ENCODE peak calls at places on chromosome 1, in six cellular contexts. U, A, L, J, B and O are unnamed samples.
A peak's percentile ranks its signal among the peaks of the same experiment; 100 is the strongest.

GRCh38 chr1:197776348-197777082 is 1.2 kb upstream of the DENND1B start:
- DNase-seq in U (no peak), A (no peak), L (no peak), J (no peak), B (no peak), O (no peak)

GRCh38 chr1:180892675-180893074 is 20.0 kb upstream of the KIAA1614 start:
- DNase-seq in U (no peak), A (no peak), L (no peak), J (no peak), B (no peak), O (no peak)

GRCh38 chr1:16918371-16918770 is 3.4 kb upstream of the CROCC start:
- DNase-seq in U (peak; percentile 41), A (no peak), L (no peak), J (no peak), B (no peak), O (peak; percentile 71)

GRCh38 chr1:118113261-118113660 is 71.8 kb downstream of the SPAG17 start:
- DNase-seq in U (no peak), A (no peak), L (no peak), J (no peak), B (no peak), O (no peak)

GRCh38 chr1:170461362-170461761 is 70.6 kb upstream of the GORAB start:
- DNase-seq in U (no peak), A (no peak), L (no peak), J (no peak), B (no peak), O (no peak)

GRCh38 chr1:3029991-3030662 is 8.9 kb downstream of the ACTRT2 start:
- DNase-seq in U (peak; percentile 43), A (no peak), L (no peak), J (no peak), B (no peak), O (peak; percentile 66)

GRCh38 chr1:46137901-46138300 is 5.5 kb upstream of the PIK3R3 start:
- DNase-seq in U (no peak), A (no peak), L (no peak), J (no peak), B (no peak), O (no peak)

GRCh38 chr1:958823-959729 is at the start of gene NOC2L:
- DNase-seq in U (peak; percentile 96), A (peak; percentile 86), L (peak; percentile 96), J (peak; percentile 91), B (peak; percentile 72), O (peak; percentile 98)

GRCh38 chr1:232767381-232768074 is 37.7 kb upstream of the MAP10 start:
- DNase-seq in U (no peak), A (no peak), L (peak; percentile 49), J (no peak), B (no peak), O (no peak)

GRCh38 chr1:201226859-201227488 is 36.4 kb downstream of the IGFN1 start:
- DNase-seq in U (no peak), A (no peak), L (no peak), J (no peak), B (no peak), O (no peak)

GRCh38 chr1:115838805-115839705 is 1.9 kb downstream of the NHLH2 start:
- DNase-seq in U (no peak), A (no peak), L (peak; percentile 31), J (peak; percentile 85), B (no peak), O (no peak)

GRCh38 chr1:189658381-189658780 is 819.3 kb downstream of the BRINP3 start:
- DNase-seq in U (no peak), A (no peak), L (no peak), J (no peak), B (peak; percentile 10), O (no peak)

GRCh38 chr1:53878492-53879105 is 11.0 kb downstream of the YIPF1 start:
- DNase-seq in U (no peak), A (peak; percentile 34), L (no peak), J (peak; percentile 68), B (peak; percentile 57), O (no peak)

GRCh38 chr1:227793948-227794812 is 21.3 kb upstream of the PRSS38 start:
- DNase-seq in U (no peak), A (no peak), L (no peak), J (peak; percentile 84), B (no peak), O (no peak)

GRCh38 chr1:1324524-1325287 is at the start of the genes CPTP and INTS11:
- DNase-seq in U (peak; percentile 96), A (peak; percentile 97), L (peak; percentile 95), J (peak; percentile 95), B (peak; percentile 79), O (peak; percentile 95)

GRCh38 chr1:200364121-200364759 is 45.6 kb downstream of the ZNF281 start:
- DNase-seq in U (no peak), A (no peak), L (no peak), J (peak; percentile 88), B (peak; percentile 49), O (no peak)

GRCh38 chr1:171817511-171818265 is 23.6 kb upstream of the DNM3 start:
- DNase-seq in U (no peak), A (no peak), L (no peak), J (peak; percentile 22), B (peak; percentile 30), O (no peak)

GRCh38 chr1:177464682-177465081 is 293.9 kb downstream of the BRINP2 start:
- DNase-seq in U (no peak), A (no peak), L (no peak), J (no peak), B (no peak), O (no peak)

GRCh38 chr1:165228676-165229075 is 127.8 kb downstream of the LMX1A start:
- DNase-seq in U (no peak), A (no peak), L (no peak), J (peak; percentile 68), B (no peak), O (no peak)

GRCh38 chr1:14539953-14540563 is 58.4 kb upstream of the KAZN start:
- DNase-seq in U (no peak), A (no peak), L (no peak), J (no peak), B (no peak), O (no peak)

GRCh38 chr1:225425211-225425786 is 2.5 kb downstream of the LBR start:
- DNase-seq in U (no peak), A (no peak), L (no peak), J (no peak), B (no peak), O (no peak)

GRCh38 chr1:198632007-198632406 is 6.8 kb upstream of the PTPRC start:
- DNase-seq in U (no peak), A (no peak), L (no peak), J (no peak), B (no peak), O (no peak)

GRCh38 chr1:155277070-155277895 is at the start of gene HCN3:
- DNase-seq in U (peak; percentile 98), A (peak; percentile 97), L (peak; percentile 99), J (peak; percentile 100), B (peak; percentile 93), O (peak; percentile 97)
- TF ChIP-seq POLR2AphosphoS5 in U (no peak), A (peak; percentile 32), L (no peak), J (no peak), B (no peak), O (peak; percentile 53)

DNA sequence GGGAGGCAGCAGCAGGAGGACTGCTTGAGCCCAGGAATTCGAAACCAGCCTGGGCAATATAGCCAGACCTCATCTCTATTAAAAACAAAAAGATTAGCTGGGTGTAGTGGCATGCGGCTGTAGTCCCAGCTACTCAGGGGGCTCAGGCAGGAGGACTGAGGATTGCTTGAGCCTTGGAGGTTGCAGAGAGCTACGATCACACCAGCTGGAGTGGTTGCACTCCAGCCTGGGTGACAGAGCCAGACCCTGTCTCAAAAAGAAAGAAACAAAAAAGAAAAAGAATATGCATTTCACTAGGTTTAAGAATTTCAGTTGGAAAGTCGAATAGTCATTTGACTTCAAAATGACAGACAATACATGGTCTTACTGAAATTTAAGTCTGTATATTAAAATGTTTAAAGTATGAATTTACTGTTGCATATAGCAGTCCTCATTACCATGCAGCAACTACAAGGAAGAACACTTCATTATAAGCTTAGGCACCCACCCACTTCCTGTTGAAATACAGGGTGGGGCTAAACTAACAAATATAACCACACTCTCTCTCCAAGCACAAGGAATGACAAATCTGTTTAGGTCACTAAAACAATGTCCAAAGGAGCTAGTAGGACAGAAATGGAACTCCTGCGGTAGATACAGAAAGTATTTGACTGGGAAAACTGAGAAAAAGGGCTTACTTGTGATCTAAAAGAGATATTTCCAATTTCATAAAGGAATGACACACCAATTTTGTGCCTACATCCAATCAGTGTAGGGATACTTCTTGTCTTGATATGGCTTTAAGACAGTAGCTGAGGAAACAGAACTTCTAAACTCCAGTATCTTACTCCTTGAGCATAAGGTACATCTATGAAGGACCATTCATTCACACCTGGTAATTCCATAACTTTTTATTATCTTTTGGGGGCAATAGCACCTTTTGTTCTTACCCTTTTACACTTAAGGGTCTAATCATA is 44.1 kb downstream of the GPR3 start:
- DNase-seq in U (no peak), A (peak; percentile 46), L (no peak), J (no peak), B (peak; percentile 25), O (no peak)
- TF ChIP-seq POLR2AphosphoS5 in U (no peak), A (no peak), L (peak; percentile 45), J (no peak), B (no peak), O (peak; percentile 8)

DNA sequence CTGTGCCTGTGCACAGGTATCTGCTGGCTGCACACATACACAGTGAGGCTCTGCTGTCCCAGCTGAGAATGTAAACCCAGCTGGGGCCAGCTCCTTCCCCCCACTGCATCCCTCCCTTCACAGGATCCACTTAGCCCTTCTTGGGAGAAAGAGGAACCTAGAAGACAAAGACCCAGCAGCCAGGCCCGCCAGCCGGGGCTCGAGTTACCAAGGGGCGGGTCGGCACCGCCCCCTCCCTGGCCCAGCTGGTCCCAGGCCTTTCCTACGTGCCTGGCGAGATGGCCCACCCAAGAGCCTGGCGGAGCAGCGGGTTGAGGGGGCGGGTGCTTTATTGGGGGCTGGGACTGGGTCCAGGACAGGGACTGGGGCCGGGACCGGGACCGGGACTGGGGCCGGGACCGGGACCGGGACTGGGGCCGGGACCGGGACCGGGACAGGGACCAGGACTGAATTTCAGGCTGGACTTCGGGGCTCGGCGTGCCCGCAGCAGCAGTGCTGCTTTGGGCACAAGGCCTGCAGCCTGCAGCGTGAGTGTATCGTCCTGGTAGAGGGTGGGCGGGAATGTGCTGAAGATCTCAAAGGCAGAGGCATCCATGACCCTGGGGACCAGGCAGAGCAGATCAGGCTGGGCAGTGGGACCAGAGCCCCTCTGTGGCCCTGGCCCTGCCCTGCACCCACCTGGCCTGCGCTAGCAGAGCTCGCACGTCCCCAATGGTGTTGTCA is 2.2 kb downstream of the SH3BGRL3 start:
- DNase-seq in U (no peak), A (peak; percentile 42), L (no peak), J (peak; percentile 92), B (no peak), O (peak; percentile 80)
- TF ChIP-seq POLR2AphosphoS5 in U (no peak), A (no peak), L (no peak), J (peak; percentile 25), B (no peak), O (peak; percentile 70)

DNA sequence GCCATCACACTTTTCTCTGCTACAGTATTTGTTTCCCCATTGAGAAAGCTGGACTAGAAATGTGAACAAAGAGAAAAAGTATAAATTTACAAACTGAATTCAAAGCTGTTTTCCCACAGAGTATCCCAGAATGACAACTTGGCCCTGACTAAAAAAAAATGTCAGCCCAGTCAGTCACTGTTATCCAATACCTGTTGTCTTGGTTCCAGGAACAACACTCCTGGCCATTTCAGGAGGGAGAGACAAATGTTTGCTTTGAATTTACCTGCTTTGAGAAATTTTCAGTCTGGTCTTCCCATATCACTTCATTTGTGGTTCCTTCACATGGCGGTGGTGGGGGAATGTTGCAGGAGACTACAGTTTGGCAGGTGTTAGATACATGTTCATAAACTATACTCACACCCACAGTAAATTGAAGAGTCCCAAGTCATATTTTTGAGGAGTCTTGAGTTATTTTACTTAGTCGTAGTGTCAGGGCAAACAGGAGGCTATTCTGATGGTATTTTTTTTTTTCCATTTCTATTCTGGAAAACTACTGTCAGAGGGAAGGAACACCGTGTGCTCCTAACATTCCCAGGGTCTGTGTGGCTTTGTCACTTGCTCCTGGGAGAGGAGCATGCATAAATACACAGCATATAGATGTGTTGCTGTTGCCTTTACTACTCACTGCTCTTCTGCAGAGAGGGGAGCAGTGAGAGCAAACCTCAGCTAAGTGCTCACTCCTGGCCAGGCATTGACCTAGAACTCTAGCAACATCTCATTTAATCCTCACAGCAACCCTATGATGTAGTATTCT is 46.0 kb downstream of the COLGALT2 start:
- DNase-seq in U (no peak), A (no peak), L (no peak), J (no peak), B (no peak), O (no peak)
- TF ChIP-seq POLR2AphosphoS5 in U (no peak), A (no peak), L (no peak), J (no peak), B (no peak), O (no peak)